ENCODE peak calls at places on chromosomes 5 and 9, in four cellular contexts. Y, L, B and X are unnamed samples.

GRCh38 chr5:9165567-9165966 is 380.3 kb downstream of the SEMA5A start:
- DNase-seq in L (no peak), Y (no peak), B (no peak), X (no peak)

GRCh38 chr9:119252671-119253299 is 116.5 kb downstream of the BRINP1 start:
- DNase-seq in B (no peak), Y (no peak), L (no peak), X (no peak)

GRCh38 chr5:115573133-115573532 is 28.6 kb upstream of the FEM1C start:
- DNase-seq in B (no peak), L (no peak), Y (no peak), X (no peak)

GRCh38 chr9:115845648-115846312 is 307.8 kb upstream of the PAPPA start:
- DNase-seq in Y (no peak), B (no peak), L (no peak), X (no peak)

GRCh38 chr5:149443210-149443609 is 64.1 kb upstream of the IL17B start:
- DNase-seq in L (no peak), Y (no peak), B (no peak), X (no peak)

GRCh38 chr5:54087436-54087835 is 222.9 kb downstream of the ARL15 start:
- DNase-seq in Y (no peak), L (no peak), B (no peak), X (no peak)

GRCh38 chr9:112112941-112113399 is 62.1 kb downstream of the SUSD1 start:
- DNase-seq in Y (no peak), L (peak; percentile 60), B (no peak), X (peak; percentile 64)

GRCh38 chr9:14353222-14354056 is 39.5 kb upstream of the NFIB start:
- DNase-seq in B (no peak), L (peak; percentile 51), Y (peak; percentile 67), X (peak; percentile 98)

GRCh38 chr5:59445741-59446140 is 447.8 kb downstream of the PDE4D start:
- DNase-seq in L (no peak), B (no peak), Y (no peak), X (no peak)

GRCh38 chr5:111932207-111932606 is 175.2 kb upstream of the NREP start:
- DNase-seq in L (no peak), B (no peak), Y (no peak), X (no peak)

GRCh38 chr9:36762958-36763357 is 190.3 kb downstream of the MELK start:
- DNase-seq in Y (no peak), L (no peak), B (no peak), X (no peak)

GRCh38 chr5:166488560-166488959 is 1802.9 kb upstream of the WWC1 start:
- DNase-seq in Y (no peak), L (no peak), B (no peak), X (no peak)

GRCh38 chr5:15790446-15791005 is 290.5 kb downstream of the FBXL7 start:
- DNase-seq in L (no peak), B (no peak), Y (no peak), X (no peak)

GRCh38 chr5:65024681-65025080 is 256.0 kb downstream of the CWC27 start:
- DNase-seq in L (no peak), B (no peak), Y (no peak), X (no peak)

GRCh38 chr9:133945314-133945975 is 46.7 kb downstream of the VAV2 start:
- DNase-seq in B (peak; percentile 89), Y (no peak), L (no peak), X (peak; percentile 9)

GRCh38 chr5:7878381-7878873 is 9.5 kb downstream of the MTRR start:
- DNase-seq in Y (no peak), B (peak; percentile 66), L (peak; percentile 41), X (no peak)

GRCh38 chr5:150082889-150083288 is 3.5 kb downstream of the CSF1R start:
- DNase-seq in Y (no peak), L (no peak), B (no peak), X (no peak)

GRCh38 chr9:96169488-96169887 is 132.5 kb downstream of the HSD17B3 start:
- DNase-seq in Y (no peak), B (no peak), L (peak; percentile 24), X (peak; percentile 84)

GRCh38 chr5:126917918-126918623 is 112.3 kb downstream of the MARCHF3 start:
- DNase-seq in Y (peak; percentile 22), B (no peak), L (no peak), X (peak; percentile 53)

GRCh38 chr5:84425365-84425764 is 40.7 kb upstream of the EDIL3 start:
- DNase-seq in Y (no peak), L (no peak), B (no peak), X (no peak)

GRCh38 chr9:113223963-113224362 is 2.6 kb downstream of the SLC31A1 start:
- DNase-seq in L (peak; percentile 27), B (no peak), Y (no peak), X (no peak)

GRCh38 chr5:78273436-78273835 is 21.1 kb downstream of the AP3B1 start:
- DNase-seq in L (no peak), Y (no peak), B (no peak), X (no peak)

GRCh38 chr5:177116631-177117373 is 16.8 kb upstream of the NSD1 start:
- DNase-seq in L (no peak), B (no peak), Y (peak; percentile 98), X (peak; percentile 92)

GRCh38 chr5:757931-758697 is 26.4 kb downstream of the ZDHHC11B start:
- DNase-seq in Y (no peak), L (peak; percentile 74), B (no peak), X (peak; percentile 50)

GRCh38 chr5:67998709-67999251 is 216.8 kb upstream of the PIK3R1 start:
- DNase-seq in B (no peak), Y (no peak), L (no peak), X (no peak)

GRCh38 chr9:126225611-126226609 is 100.7 kb upstream of the MVB12B start:
- DNase-seq in B (no peak), Y (no peak), L (no peak), X (no peak)

GRCh38 chr9:121700165-121700830 is 48.9 kb downstream of the DAB2IP start:
- DNase-seq in Y (no peak), L (no peak), B (no peak), X (peak; percentile 69)

GRCh38 chr9:119836036-119836435 is 466.8 kb upstream of the BRINP1 start:
- DNase-seq in B (no peak), L (no peak), Y (no peak), X (no peak)

GRCh38 chr5:179733764-179734126 is 1.1 kb downstream of the MAML1 start:
- DNase-seq in B (no peak), Y (no peak), L (no peak), X (no peak)

GRCh38 chr5:172795401-172795977 is 24.5 kb upstream of the DUSP1 start:
- DNase-seq in Y (no peak), B (no peak), L (no peak), X (no peak)

GRCh38 chr5:34929720-34930526 is 564 bp downstream of the DNAJC21 start:
- DNase-seq in B (peak; percentile 26), Y (peak; percentile 84), L (peak; percentile 77), X (peak; percentile 79)

GRCh38 chr5:13745508-13745907 is 199.0 kb downstream of the DNAH5 start:
- DNase-seq in L (peak; percentile 38), B (no peak), Y (no peak), X (no peak)

GRCh38 chr9:77766587-77766986 is 118.5 kb upstream of the GNA14 start:
- DNase-seq in L (no peak), B (no peak), Y (no peak), X (no peak)
- TF ChIP-seq USF2 in L (no peak), B (no peak), Y (no peak), X (no peak)

GRCh38 chr9:89542461-89543021 is 44.6 kb upstream of the SEMA4D start:
- DNase-seq in Y (no peak), L (no peak), B (no peak), X (no peak)
- TF ChIP-seq CBFB in Y (no peak), L (no peak), B (no peak), X (no peak)

DNA sequence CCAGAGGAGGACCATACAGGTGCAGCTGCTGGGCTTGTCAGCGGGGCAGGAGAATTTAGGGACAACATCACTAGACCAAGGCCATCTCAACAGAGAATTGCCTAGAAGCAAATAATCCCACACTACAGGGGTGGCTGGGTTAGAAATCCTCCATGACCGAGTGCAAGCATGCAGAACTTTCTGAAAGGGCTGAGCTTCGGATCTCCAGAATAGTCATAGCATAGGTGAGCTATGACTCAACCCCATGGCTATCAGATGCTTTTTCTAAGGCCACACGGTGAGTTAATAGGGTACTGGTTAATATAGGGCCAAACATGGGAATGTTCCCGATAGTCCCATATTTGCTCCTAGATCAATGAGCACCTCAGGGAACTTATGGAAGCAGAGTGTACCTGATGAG is 4.2 kb downstream of the KCNIP1 start:
- DNase-seq in B (no peak), L (no peak), Y (no peak), X (no peak)
- TF ChIP-seq USF2 in B (no peak), L (no peak), Y (no peak), X (no peak)

DNA sequence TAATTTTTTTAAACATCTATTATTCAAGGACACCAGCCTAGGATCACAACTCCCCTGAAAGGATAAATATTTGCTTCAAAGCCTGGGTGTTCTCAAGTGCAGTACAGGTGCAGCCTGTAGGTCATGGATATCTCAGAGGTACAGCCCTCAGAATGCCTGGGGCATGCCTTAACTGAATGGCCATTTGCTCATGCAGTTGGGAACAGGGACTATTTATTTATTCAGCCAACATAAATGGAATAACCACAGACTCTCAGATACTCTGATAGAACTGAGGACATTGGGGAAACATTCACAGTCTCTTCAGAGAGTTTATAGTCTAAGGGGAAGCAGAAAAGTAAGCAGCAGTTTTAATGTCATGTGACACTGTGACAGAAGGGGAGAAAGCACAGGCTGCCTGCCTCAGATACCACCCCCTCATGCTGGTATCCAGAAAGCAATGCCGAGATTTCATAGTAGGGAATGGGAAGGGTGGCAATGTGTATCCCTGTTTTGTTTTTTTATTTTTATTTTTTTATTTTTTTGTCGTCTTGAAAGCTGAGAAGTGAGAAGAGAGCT is 112.6 kb downstream of the MACIR start:
- DNase-seq in L (no peak), B (no peak), Y (no peak), X (no peak)
- TF ChIP-seq CBFB in L (no peak), B (no peak), Y (no peak), X (no peak)

GRCh38 chr9:21018177-21018576 is 13.3 kb downstream of the HACD4 start:
- DNase-seq in L (no peak), B (no peak), Y (no peak), X (no peak)

GRCh38 chr9:21017092-21017491 is 14.3 kb downstream of the HACD4 start:
- DNase-seq in Y (no peak), B (no peak), L (no peak), X (no peak)

GRCh38 chr9:21015122-21015815 is 16.2 kb downstream of the HACD4 start:
- DNase-seq in L (no peak), Y (no peak), B (no peak), X (no peak)

DNA sequence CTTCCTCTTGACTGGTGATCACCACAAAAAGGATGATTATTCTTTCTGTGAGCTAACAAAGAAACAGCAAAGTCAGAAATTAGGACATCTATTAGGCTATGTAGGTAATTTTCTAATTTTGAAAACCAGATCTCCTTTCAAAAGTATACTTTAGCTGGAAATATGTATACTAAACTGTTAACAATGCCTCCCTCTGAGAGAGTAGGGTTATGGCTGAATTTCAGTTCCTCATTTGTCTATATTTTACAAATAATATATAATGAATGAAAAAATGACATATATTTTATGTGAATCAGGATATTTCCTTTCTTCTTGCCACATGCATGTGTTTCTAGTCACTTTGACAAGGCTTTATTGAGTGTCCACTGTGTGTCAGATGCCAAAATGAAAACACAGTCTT is 15.5 kb downstream of the HACD4 start:
- DNase-seq in B (no peak), L (no peak), Y (no peak), X (no peak)
- TF ChIP-seq USF2 in B (no peak), L (no peak), Y (no peak), X (no peak)